ENCODE peak calls at places on chromosomes 3 and 15, in six cellular contexts. One of them, this sample, is unnamed.

GRCh38 chr3:111081008-111081545 is 9.5 kb downstream of the NECTIN3 start:
- DNase-seq in NCI-H2029: no peak
- DNase-seq in sigmoid colon: no peak
- DNase-seq in NCI-H1930: no peak
- DNase-seq in activated CD4-positive, alpha-beta T cell treated with anti-CD3 and anti-CD28 coated beads, Interleukin-2, amount 50 U/mL, for 1 hour: no peak
- DNase-seq in hepatic stellate cell: peak
- DNase-seq in this sample: no peak

GRCh38 chr3:57331078-57331477 is 38.6 kb upstream of the ASB14 start:
- DNase-seq in sigmoid colon: no peak
- DNase-seq in NCI-H2029: no peak
- DNase-seq in activated CD4-positive, alpha-beta T cell treated with anti-CD3 and anti-CD28 coated beads, Interleukin-2, amount 50 U/mL, for 1 hour: no peak
- DNase-seq in hepatic stellate cell: no peak
- DNase-seq in NCI-H1930: peak
- DNase-seq in this sample: no peak

GRCh38 chr3:31747785-31748184 is 215.1 kb downstream of the STT3B start:
- DNase-seq in activated CD4-positive, alpha-beta T cell treated with anti-CD3 and anti-CD28 coated beads, Interleukin-2, amount 50 U/mL, for 1 hour: no peak
- DNase-seq in hepatic stellate cell: no peak
- DNase-seq in sigmoid colon: no peak
- DNase-seq in NCI-H1930: no peak
- DNase-seq in NCI-H2029: no peak
- DNase-seq in this sample: no peak

GRCh38 chr15:90558182-90558581 is 28.5 kb downstream of the CRTC3 start:
- DNase-seq in activated CD4-positive, alpha-beta T cell treated with anti-CD3 and anti-CD28 coated beads, Interleukin-2, amount 50 U/mL, for 1 hour: no peak
- DNase-seq in NCI-H1930: no peak
- DNase-seq in sigmoid colon: peak
- DNase-seq in hepatic stellate cell: no peak
- DNase-seq in NCI-H2029: no peak
- DNase-seq in this sample: no peak

GRCh38 chr3:14461748-14462324 is 59.4 kb downstream of the SLC6A6 start:
- DNase-seq in NCI-H1930: peak
- DNase-seq in activated CD4-positive, alpha-beta T cell treated with anti-CD3 and anti-CD28 coated beads, Interleukin-2, amount 50 U/mL, for 1 hour: peak
- DNase-seq in hepatic stellate cell: peak
- DNase-seq in sigmoid colon: no peak
- DNase-seq in NCI-H2029: peak
- DNase-seq in this sample: peak

GRCh38 chr3:58612825-58613224 is 35.6 kb upstream of the FAM107A start:
- DNase-seq in activated CD4-positive, alpha-beta T cell treated with anti-CD3 and anti-CD28 coated beads, Interleukin-2, amount 50 U/mL, for 1 hour: no peak
- DNase-seq in sigmoid colon: no peak
- DNase-seq in NCI-H2029: no peak
- DNase-seq in NCI-H1930: no peak
- DNase-seq in hepatic stellate cell: no peak
- DNase-seq in this sample: no peak

GRCh38 chr15:56194035-56194434 is 49.6 kb downstream of the RFX7 start:
- DNase-seq in sigmoid colon: no peak
- DNase-seq in activated CD4-positive, alpha-beta T cell treated with anti-CD3 and anti-CD28 coated beads, Interleukin-2, amount 50 U/mL, for 1 hour: no peak
- DNase-seq in NCI-H1930: no peak
- DNase-seq in NCI-H2029: no peak
- DNase-seq in hepatic stellate cell: no peak
- DNase-seq in this sample: no peak

GRCh38 chr3:46091971-46092703 is 64.9 kb upstream of the XCR1 start:
- DNase-seq in NCI-H1930: no peak
- DNase-seq in sigmoid colon: no peak
- DNase-seq in hepatic stellate cell: no peak
- DNase-seq in activated CD4-positive, alpha-beta T cell treated with anti-CD3 and anti-CD28 coated beads, Interleukin-2, amount 50 U/mL, for 1 hour: no peak
- DNase-seq in NCI-H2029: no peak
- DNase-seq in this sample: no peak

GRCh38 chr3:42749753-42750231 is 23.3 kb downstream of the CCDC13 start:
- DNase-seq in hepatic stellate cell: peak
- DNase-seq in activated CD4-positive, alpha-beta T cell treated with anti-CD3 and anti-CD28 coated beads, Interleukin-2, amount 50 U/mL, for 1 hour: no peak
- DNase-seq in NCI-H1930: no peak
- DNase-seq in sigmoid colon: no peak
- DNase-seq in NCI-H2029: no peak
- DNase-seq in this sample: peak

GRCh38 chr3:29751647-29752263 is 470.9 kb downstream of the RBMS3 start:
- DNase-seq in hepatic stellate cell: no peak
- DNase-seq in sigmoid colon: no peak
- DNase-seq in activated CD4-positive, alpha-beta T cell treated with anti-CD3 and anti-CD28 coated beads, Interleukin-2, amount 50 U/mL, for 1 hour: no peak
- DNase-seq in NCI-H2029: no peak
- DNase-seq in NCI-H1930: no peak
- DNase-seq in this sample: no peak